ENCODE peak calls at places on chromosomes 12 and 14, in four cellular contexts. One of them, this sample, is unnamed.

GRCh38 chr12:129873458-129873857 is 30.4 kb downstream of the TMEM132D start:
- DNase-seq in cardiac fibroblast: no peak
- DNase-seq in lung: peak
- DNase-seq in AG04450: no peak
- DNase-seq in this sample: peak

GRCh38 chr12:74066476-74066875 is 471.2 kb upstream of the ATXN7L3B start:
- DNase-seq in cardiac fibroblast: no peak
- DNase-seq in lung: no peak
- DNase-seq in AG04450: no peak
- DNase-seq in this sample: no peak

GRCh38 chr14:81062816-81063215 is 107.4 kb downstream of the TSHR start:
- DNase-seq in cardiac fibroblast: peak
- DNase-seq in lung: no peak
- DNase-seq in AG04450: no peak
- DNase-seq in this sample: no peak

GRCh38 chr12:69415471-69416275 is 54.5 kb upstream of the FRS2 start:
- DNase-seq in cardiac fibroblast: peak
- DNase-seq in lung: peak
- DNase-seq in AG04450: peak
- DNase-seq in this sample: peak

GRCh38 chr12:121260091-121260490 is 36.4 kb downstream of the CAMKK2 start:
- DNase-seq in cardiac fibroblast: no peak
- DNase-seq in lung: no peak
- DNase-seq in AG04450: no peak
- DNase-seq in this sample: no peak

GRCh38 chr12:130097798-130098255 is 64.4 kb upstream of the FZD10 start:
- DNase-seq in cardiac fibroblast: no peak
- DNase-seq in lung: no peak
- DNase-seq in AG04450: no peak
- DNase-seq in this sample: no peak

GRCh38 chr12:25866586-25867378 is 91.7 kb upstream of the RASSF8 start:
- DNase-seq in cardiac fibroblast: no peak
- DNase-seq in lung: no peak
- DNase-seq in AG04450: no peak
- DNase-seq in this sample: no peak

GRCh38 chr14:99809864-99810854 is 16.9 kb downstream of the EML1 start:
- DNase-seq in cardiac fibroblast: no peak
- DNase-seq in lung: no peak
- DNase-seq in AG04450: no peak
- DNase-seq in this sample: no peak

GRCh38 chr12:132162508-132163031 is 18.3 kb downstream of the NOC4L start:
- DNase-seq in cardiac fibroblast: peak
- DNase-seq in lung: no peak
- DNase-seq in AG04450: no peak
- DNase-seq in this sample: peak

GRCh38 chr14:64971452-64971889 is 665 bp downstream of the RAB15 start:
- DNase-seq in cardiac fibroblast: no peak
- DNase-seq in lung: no peak
- DNase-seq in AG04450: no peak
- DNase-seq in this sample: no peak

GRCh38 chr14:73295198-73295796 is 58.0 kb downstream of the PAPLN start:
- DNase-seq in cardiac fibroblast: peak
- DNase-seq in lung: no peak
- DNase-seq in AG04450: no peak
- DNase-seq in this sample: peak

GRCh38 chr14:37669242-37669641 is 73.8 kb downstream of the TTC6 start:
- DNase-seq in cardiac fibroblast: no peak
- DNase-seq in lung: no peak
- DNase-seq in AG04450: no peak
- DNase-seq in this sample: no peak

GRCh38 chr12:11998944-11999315 is 71.8 kb upstream of the BCL2L14 start:
- DNase-seq in cardiac fibroblast: no peak
- DNase-seq in lung: no peak
- DNase-seq in AG04450: no peak
- DNase-seq in this sample: no peak

GRCh38 chr12:31526158-31526546 is 64.8 kb downstream of the DENND5B start:
- DNase-seq in cardiac fibroblast: no peak
- DNase-seq in lung: no peak
- DNase-seq in AG04450: no peak
- DNase-seq in this sample: no peak

GRCh38 chr12:69991683-69992297 is 166.8 kb downstream of the MYRFL start:
- DNase-seq in cardiac fibroblast: no peak
- DNase-seq in lung: no peak
- DNase-seq in AG04450: no peak
- DNase-seq in this sample: no peak

GRCh38 chr14:68377459-68377858 is 415.4 kb downstream of the ZFP36L1 start:
- DNase-seq in cardiac fibroblast: peak
- DNase-seq in lung: peak
- DNase-seq in AG04450: no peak
- DNase-seq in this sample: no peak

GRCh38 chr12:52686063-52686462 is 5.9 kb upstream of the KRT1 start:
- DNase-seq in cardiac fibroblast: no peak
- DNase-seq in lung: no peak
- DNase-seq in AG04450: no peak
- DNase-seq in this sample: no peak
- H3K4me3 ChIP-seq in cardiac fibroblast: no peak
- H3K4me3 ChIP-seq in lung: no peak
- H3K4me3 ChIP-seq in AG04450: no peak
- H3K4me3 ChIP-seq in this sample: no peak

DNA sequence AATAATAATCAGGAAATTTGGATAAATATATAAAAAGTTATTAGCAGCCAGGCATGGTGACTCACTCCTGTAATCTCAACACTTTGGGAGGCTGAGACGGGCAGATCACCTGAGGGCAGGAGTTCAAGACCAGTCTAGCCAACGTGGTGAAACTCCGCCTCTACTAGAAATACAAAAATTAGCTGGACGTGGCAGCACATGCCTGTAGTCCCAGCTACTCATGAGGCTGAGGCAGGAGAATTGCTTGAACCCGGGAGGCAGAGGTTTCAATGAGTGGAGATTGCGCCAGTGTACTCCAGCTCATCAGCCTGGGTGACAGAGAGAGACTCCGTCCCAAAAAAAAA is 64.5 kb downstream of the SYT1 start:
- DNase-seq in cardiac fibroblast: no peak
- DNase-seq in lung: no peak
- DNase-seq in AG04450: no peak
- DNase-seq in this sample: no peak
- TF ChIP-seq CTCF in cardiac fibroblast: no peak
- TF ChIP-seq CTCF in lung: no peak
- TF ChIP-seq CTCF in AG04450: no peak
- TF ChIP-seq CTCF in this sample: no peak

GRCh38 chr14:91376547-91377477 is 40.8 kb downstream of the CCDC88C start:
- DNase-seq in cardiac fibroblast: no peak
- DNase-seq in lung: no peak
- DNase-seq in AG04450: no peak
- DNase-seq in this sample: no peak
- H3K4me3 ChIP-seq in cardiac fibroblast: no peak
- H3K4me3 ChIP-seq in lung: no peak
- H3K4me3 ChIP-seq in AG04450: no peak
- H3K4me3 ChIP-seq in this sample: no peak

GRCh38 chr14:34539407-34540180 is at the start of gene EAPP:
- DNase-seq in cardiac fibroblast: peak
- DNase-seq in lung: peak
- DNase-seq in AG04450: peak
- DNase-seq in this sample: peak
- TF ChIP-seq CTCF in cardiac fibroblast: no peak
- TF ChIP-seq CTCF in lung: no peak
- TF ChIP-seq CTCF in AG04450: no peak
- TF ChIP-seq CTCF in this sample: no peak

GRCh38 chr14:28758253-28758915 is 8.2 kb upstream of the FOXG1 start:
- DNase-seq in cardiac fibroblast: no peak
- DNase-seq in lung: no peak
- DNase-seq in AG04450: no peak
- DNase-seq in this sample: no peak

GRCh38 chr14:28755930-28756895 is 10.4 kb upstream of the FOXG1 start:
- DNase-seq in cardiac fibroblast: no peak
- DNase-seq in lung: no peak
- DNase-seq in AG04450: no peak
- DNase-seq in this sample: no peak

GRCh38 chr14:28755198-28755794 is 11.3 kb upstream of the FOXG1 start:
- DNase-seq in cardiac fibroblast: no peak
- DNase-seq in lung: no peak
- DNase-seq in AG04450: no peak
- DNase-seq in this sample: no peak

GRCh38 chr14:28757790-28758189 is 8.8 kb upstream of the FOXG1 start:
- DNase-seq in cardiac fibroblast: no peak
- DNase-seq in lung: no peak
- DNase-seq in AG04450: no peak
- DNase-seq in this sample: no peak

DNA sequence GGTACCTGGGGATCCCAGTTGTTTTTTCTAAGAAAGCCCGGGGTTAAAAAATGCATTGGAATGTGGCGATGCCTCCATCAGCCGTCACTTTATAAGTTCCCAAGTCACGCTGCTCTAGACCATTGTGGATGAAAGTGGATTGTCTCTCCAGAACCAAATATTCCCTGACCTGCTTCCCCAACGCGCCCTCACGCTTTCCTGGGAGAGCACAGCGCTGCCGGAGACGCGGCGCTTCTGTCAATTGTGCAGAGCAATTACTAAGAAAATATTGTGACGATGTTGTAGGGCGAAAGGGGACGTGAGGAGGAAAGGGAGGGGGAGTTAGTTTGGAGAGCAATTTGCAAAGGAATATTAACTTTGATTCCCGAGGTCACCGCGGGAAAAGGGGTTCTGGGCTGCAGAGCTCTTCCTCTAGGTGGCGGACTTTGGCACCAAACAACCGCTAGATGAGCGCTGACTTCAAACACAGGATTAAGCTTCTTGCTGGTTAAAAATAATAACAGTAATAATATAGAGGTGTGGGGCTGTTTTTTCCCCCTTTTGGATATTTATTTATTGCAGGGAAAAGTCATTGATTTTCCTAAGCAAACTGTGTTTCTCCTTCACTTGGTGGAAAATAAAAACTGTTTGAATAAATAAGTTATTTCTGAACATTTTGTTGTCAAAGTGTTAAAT is 9.6 kb upstream of the FOXG1 start:
- DNase-seq in cardiac fibroblast: peak
- DNase-seq in lung: no peak
- DNase-seq in AG04450: no peak
- DNase-seq in this sample: peak
- H3K4me3 ChIP-seq in cardiac fibroblast: no peak
- H3K4me3 ChIP-seq in lung: no peak
- H3K4me3 ChIP-seq in AG04450: no peak
- H3K4me3 ChIP-seq in this sample: peak

DNA sequence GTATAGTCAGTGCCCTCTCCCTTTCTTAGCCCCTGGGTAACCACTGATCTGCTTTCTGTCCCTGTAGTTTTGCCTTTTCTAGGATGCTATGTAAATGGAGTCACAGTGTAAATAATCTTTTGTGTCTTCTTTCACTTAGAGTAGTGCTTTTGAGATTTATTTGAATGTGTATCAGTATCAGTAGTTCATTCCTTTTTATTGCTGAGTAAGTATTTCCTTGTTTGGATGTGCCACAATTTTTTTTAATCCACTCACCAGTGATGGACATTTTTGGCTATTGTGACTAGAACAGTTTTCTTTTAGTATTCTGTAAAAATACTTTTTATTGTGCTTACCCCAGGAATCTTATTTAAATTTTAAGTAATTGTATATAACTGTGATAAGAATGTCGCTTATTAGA is 3.4 kb downstream of the MARK3 start:
- DNase-seq in cardiac fibroblast: no peak
- DNase-seq in lung: no peak
- DNase-seq in AG04450: no peak
- DNase-seq in this sample: no peak
- TF ChIP-seq CTCF in cardiac fibroblast: no peak
- TF ChIP-seq CTCF in lung: no peak
- TF ChIP-seq CTCF in AG04450: no peak
- TF ChIP-seq CTCF in this sample: no peak

DNA sequence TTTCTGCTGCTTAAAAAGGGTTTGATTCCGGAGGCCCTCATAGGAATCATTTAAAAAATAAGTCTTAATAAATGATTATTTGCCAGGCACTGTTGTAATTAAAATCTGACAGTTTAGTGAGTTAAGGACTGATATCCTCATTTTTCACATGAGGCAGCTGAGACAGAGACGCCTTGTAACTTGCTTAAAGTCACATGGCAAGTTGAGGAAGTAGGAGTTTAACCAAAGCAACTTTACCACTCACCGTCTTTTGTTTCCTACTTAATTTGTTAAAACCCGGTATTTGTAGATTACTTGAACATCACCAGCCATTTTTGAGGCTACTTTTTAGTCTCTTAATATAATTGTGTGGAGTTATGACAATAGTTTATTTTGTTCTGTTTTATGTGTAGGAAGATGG is 2.4 kb downstream of the TIGAR start:
- DNase-seq in cardiac fibroblast: no peak
- DNase-seq in lung: no peak
- DNase-seq in AG04450: no peak
- DNase-seq in this sample: no peak
- H3K4me3 ChIP-seq in cardiac fibroblast: no peak
- H3K4me3 ChIP-seq in lung: no peak
- H3K4me3 ChIP-seq in AG04450: no peak
- H3K4me3 ChIP-seq in this sample: no peak